ENCODE peak calls at places on chromosomes 5 and 9, in six cellular contexts. S is CD8-positive, alpha-beta T cell; G is fibroblast of mammary gland; A is IMR-90; F is right lobe of liver; O is astrocyte of the spinal cord. T is an unnamed sample.

GRCh38 chr5:132736853-132737833 is at the start of gene KIF3A:
- DNase-seq in S (peak; percentile 97), F (peak; percentile 99), A (peak; percentile 91), O (peak; percentile 94), G (peak; percentile 92), T (peak; percentile 73)

GRCh38 chr5:92863666-92864065 is 717.4 kb downstream of the NR2F1-AS1 start:
- DNase-seq in O (no peak), S (no peak), G (no peak), A (no peak), F (no peak), T (no peak)

GRCh38 chr9:1303911-1304310 is 253.8 kb downstream of the DMRT2 start:
- DNase-seq in S (no peak), G (peak; percentile 2), O (no peak), A (no peak), F (no peak), T (no peak)

GRCh38 chr5:163362806-163363788 is 74.3 kb upstream of the CCNG1 start:
- DNase-seq in S (no peak), F (no peak), A (no peak), O (no peak), G (no peak), T (no peak)

GRCh38 chr9:33329117-33329563 is 38.8 kb downstream of the NFX1 start:
- DNase-seq in A (peak; percentile 94), S (no peak), G (peak; percentile 95), F (peak; percentile 88), O (peak; percentile 85), T (peak; percentile 99)

GRCh38 chr5:2153350-2153749 is 270.6 kb upstream of the IRX4 start:
- DNase-seq in S (no peak), G (no peak), A (no peak), F (no peak), O (no peak), T (no peak)

GRCh38 chr5:4028384-4028783 is 432.8 kb downstream of the IRX1 start:
- DNase-seq in S (no peak), G (no peak), A (no peak), F (no peak), O (no peak), T (no peak)

GRCh38 chr9:74499770-74500583 is 2.8 kb downstream of the RORB start:
- DNase-seq in S (no peak), A (no peak), O (peak; percentile 6), F (no peak), G (peak; percentile 6), T (no peak)

GRCh38 chr9:100499460-100499859 is 26.5 kb downstream of the TMEFF1 start:
- DNase-seq in G (no peak), F (no peak), S (no peak), A (no peak), O (no peak), T (no peak)

GRCh38 chr9:128979111-128979510 is 31.6 kb downstream of the NUP188 start:
- DNase-seq in O (no peak), G (peak; percentile 29), A (no peak), F (no peak), S (no peak), T (no peak)

GRCh38 chr9:121974421-121974820 is 118.7 kb downstream of the TTLL11 start:
- DNase-seq in G (no peak), A (no peak), F (no peak), S (no peak), O (no peak), T (no peak)

GRCh38 chr9:121968056-121968455 is 125.1 kb downstream of the TTLL11 start:
- DNase-seq in O (no peak), G (no peak), F (no peak), A (no peak), S (no peak), T (no peak)

GRCh38 chr9:121975801-121976277 is 117.3 kb downstream of the TTLL11 start:
- DNase-seq in O (peak; percentile 50), G (peak; percentile 58), S (no peak), F (peak; percentile 61), A (peak; percentile 57), T (no peak)

GRCh38 chr9:121976751-121977150 is 116.4 kb downstream of the TTLL11 start:
- DNase-seq in F (no peak), O (peak; percentile 65), S (no peak), A (peak; percentile 93), G (peak; percentile 95), T (peak; percentile 60)

DNA sequence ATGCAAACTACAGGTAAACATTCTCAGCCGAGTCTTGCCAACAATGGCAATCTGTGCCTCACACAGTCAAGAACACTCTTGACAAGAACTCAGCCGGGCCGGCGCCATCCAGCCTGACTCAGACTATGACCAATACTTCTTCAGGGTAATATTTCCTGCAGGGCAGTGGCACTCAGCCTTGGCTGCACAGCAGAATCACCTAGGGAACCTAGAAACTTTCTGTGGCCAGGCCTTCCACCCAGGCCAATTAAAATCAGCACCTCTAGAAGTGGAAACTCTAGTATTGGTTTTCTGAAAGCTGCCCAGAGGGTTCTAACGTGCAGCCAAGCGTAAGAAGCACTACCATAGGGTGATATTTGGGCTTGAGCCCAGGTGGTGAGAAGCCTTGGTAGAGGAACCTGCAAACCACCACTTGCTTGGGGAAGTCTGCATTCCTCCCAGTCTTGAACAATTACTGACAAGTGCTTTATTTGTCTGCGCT is 120.6 kb downstream of the TTLL11 start:
- DNase-seq in G (peak; percentile 41), F (no peak), S (no peak), O (peak; percentile 85), A (peak; percentile 47), T (peak; percentile 56)
- H3K4me3 ChIP-seq in G (no peak overlapping the region), F (no peak overlapping the region), S (no peak overlapping the region), O (no peak overlapping the region), A (no peak overlapping the region), T (no peak overlapping the region)

GRCh38 chr9:22119537-22120167 is 110.5 kb upstream of the CDKN2B start:
- DNase-seq in G (peak; percentile 70), S (no peak), A (peak; percentile 50), O (peak; percentile 63), F (no peak), T (no peak)
- TF ChIP-seq CTCF in G (peak; percentile 78), S (peak; percentile 24), A (peak; percentile 64), O (peak; percentile 59), F (peak; percentile 25), T (peak; percentile 53)

GRCh38 chr5:143065996-143066522 is 295.9 kb downstream of the ARHGAP26 start:
- DNase-seq in S (no peak), G (no peak), A (no peak), O (no peak), F (no peak), T (no peak)
- H3K4me3 ChIP-seq in S (no peak overlapping the region), G (no peak overlapping the region), A (no peak overlapping the region), O (no peak overlapping the region), F (no peak overlapping the region), T (no peak overlapping the region)

DNA sequence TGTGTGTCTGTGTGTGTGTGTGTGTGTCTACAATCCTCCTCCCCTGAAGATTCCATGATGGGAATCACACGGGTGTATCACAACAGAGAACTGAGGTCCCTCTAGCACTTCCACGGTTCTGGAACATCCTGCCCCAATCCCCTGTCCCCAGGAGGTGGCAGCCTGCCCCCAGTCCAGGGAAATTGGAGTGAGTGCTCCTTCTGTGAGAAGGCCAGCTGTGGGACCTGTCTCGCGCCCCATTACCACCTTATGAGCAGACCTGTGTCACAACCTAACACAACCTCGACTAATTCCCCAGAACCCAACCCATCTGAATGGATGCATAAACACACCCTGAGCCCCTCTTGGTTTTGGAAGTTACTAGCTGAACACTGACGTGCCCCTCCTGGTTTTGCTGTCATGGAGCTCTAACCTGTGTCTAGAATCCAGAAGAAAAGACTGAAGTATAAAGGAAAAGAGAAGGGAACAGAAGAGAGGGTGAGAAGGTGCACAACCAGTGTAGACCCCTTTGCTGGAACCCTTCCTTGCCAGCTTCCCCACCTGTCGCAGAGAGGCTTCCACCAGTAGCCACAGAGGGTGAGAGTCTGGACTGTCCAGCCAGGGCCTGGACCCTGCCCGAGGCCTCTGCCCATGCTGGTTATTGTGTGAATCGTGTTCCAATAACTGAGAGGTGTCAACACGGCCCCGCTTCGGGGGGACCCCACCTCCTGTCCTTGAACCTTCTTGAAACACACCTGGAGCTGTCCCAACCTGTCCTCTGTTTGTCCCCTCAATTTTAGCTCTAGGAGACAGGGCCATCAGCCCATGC is 3.4 kb downstream of the BTNL9 start:
- DNase-seq in S (no peak), F (no peak), O (no peak), A (no peak), G (no peak), T (no peak)
- TF ChIP-seq CTCF in S (no peak), F (no peak), O (no peak), A (no peak), G (peak; percentile 7), T (no peak)

DNA sequence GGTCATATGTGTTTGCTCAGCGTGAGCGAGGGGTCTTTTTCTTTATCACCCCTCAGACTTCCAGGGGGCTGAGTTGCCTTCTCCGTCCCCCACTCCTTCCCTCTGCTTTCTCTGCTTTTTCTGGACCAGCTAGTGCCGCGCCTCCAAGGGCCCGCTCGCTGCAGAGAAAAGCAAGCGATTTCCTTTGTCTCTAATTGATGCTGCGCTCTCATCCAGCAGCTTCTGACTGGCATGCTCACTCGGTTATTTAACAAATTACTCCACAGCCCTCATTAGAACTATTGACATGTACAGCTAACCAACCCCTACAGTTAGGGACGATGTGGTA is 288.0 kb downstream of the ELAVL2 start:
- DNase-seq in F (no peak), S (no peak), O (no peak), A (no peak), G (no peak), T (no peak)
- H3K4me3 ChIP-seq in F (no peak overlapping the region), S (no peak overlapping the region), O (no peak overlapping the region), A (no peak overlapping the region), G (no peak overlapping the region), T (no peak overlapping the region)

GRCh38 chr5:123088031-123088805 is 823 bp upstream of the PRDM6 start:
- DNase-seq in A (no peak), G (no peak), F (no peak), S (no peak), O (no peak), T (no peak)

GRCh38 chr5:123084730-123085605 is 4.1 kb upstream of the PRDM6 start:
- DNase-seq in G (no peak), F (no peak), A (no peak), S (no peak), O (no peak), T (no peak)

GRCh38 chr5:123085638-123086286 is 3.3 kb upstream of the PRDM6 start:
- DNase-seq in F (no peak), O (no peak), G (no peak), S (no peak), A (no peak), T (no peak)

GRCh38 chr5:123087173-123088030 is 1.6 kb upstream of the PRDM6 start:
- DNase-seq in S (no peak), F (no peak), A (no peak), O (no peak), G (no peak), T (no peak)

DNA sequence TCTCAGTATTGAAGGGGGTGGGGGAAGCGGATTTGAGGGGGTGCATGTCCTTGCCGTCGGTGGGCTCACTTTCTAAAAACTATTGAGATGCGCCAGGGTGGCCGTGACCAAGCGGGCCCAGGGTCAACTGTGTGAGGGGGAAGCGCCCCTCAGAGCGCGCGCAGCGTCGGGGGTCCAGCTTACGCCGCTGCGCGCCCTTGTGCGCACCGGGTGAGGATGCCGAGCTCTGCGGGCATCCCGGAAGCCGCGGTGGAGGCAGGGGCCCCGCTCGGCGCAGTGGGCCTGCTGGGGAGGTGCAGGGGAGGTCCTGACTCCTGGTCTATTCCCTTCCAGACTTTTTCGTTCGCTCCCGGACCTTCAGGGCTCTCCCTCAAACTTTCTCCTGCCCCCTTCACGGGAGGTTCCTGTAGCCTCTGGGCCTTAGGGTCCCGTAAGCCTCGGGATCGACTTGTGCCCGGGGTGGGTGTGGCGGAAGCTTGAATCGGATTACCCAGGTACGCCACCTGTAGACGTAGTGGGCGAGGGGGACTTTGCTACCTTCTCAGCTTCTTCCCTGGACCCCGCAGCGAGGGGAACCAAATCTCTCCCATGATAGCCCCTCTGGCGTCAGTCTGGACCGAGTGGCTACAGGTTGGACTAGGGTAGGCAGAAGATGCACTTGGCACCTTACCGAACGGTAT is 2.5 kb upstream of the PRDM6 start:
- DNase-seq in O (no peak), S (no peak), A (no peak), F (no peak), G (no peak), T (no peak)
- TF ChIP-seq CTCF in O (no peak), S (no peak), A (no peak), F (no peak), G (no peak), T (peak; percentile 3)

GRCh38 chr5:57454896-57455295 is 27.7 kb downstream of the ACTBL2 start:
- DNase-seq in F (no peak), A (no peak), S (no peak), G (no peak), O (no peak), T (no peak)
- H3K4me3 ChIP-seq in F (no peak overlapping the region), A (no peak overlapping the region), S (no peak overlapping the region), G (no peak overlapping the region), O (no peak overlapping the region), T (no peak overlapping the region)